ENCODE peak calls at places on chromosomes 12 and 14, in ten cellular contexts. J is aorta; I is colonic mucosa; R is CD8-positive, alpha-beta memory T cell; U is hepatocyte; V is cardiac muscle cell; O is thyroid gland; Y is iPS DF 6.9; S is mammary epithelial cell; H is left lung. M is an unnamed sample. For H3K4me1, the result is how much of the 10 kb centered on the place peaks cover.

GRCh38 chr14:100159107-100159864 is at the start of gene DEGS2:
- DNase-seq in V (peak), H (peak), O (peak), Y (no peak), J (no peak), I (peak), U (peak), S (no peak), R (peak), M (no peak)

GRCh38 chr12:54231236-54231635 is 42.5 kb upstream of the SMUG1 start:
- DNase-seq in J (no peak), S (no peak), Y (no peak), R (no peak), O (peak), V (no peak), I (no peak), U (no peak), H (no peak), M (no peak)

GRCh38 chr12:45425426-45425825 is 209.5 kb downstream of the ANO6 start:
- DNase-seq in R (no peak), Y (no peak), V (no peak), U (no peak), I (no peak), J (no peak), O (no peak), H (no peak), S (no peak), M (peak)

GRCh38 chr12:110726708-110727369 is 15.9 kb downstream of the PPP1CC start:
- DNase-seq in I (no peak), J (no peak), R (no peak), S (no peak), V (no peak), H (no peak), O (no peak), Y (no peak), U (no peak), M (no peak)

GRCh38 chr14:76273346-76273745 is 102.6 kb upstream of the ESRRB start:
- DNase-seq in S (no peak), H (no peak), R (no peak), U (no peak), V (no peak), Y (no peak), I (no peak), O (no peak), J (no peak), M (no peak)

GRCh38 chr14:42782744-42783143 is 1176.1 kb downstream of the LRFN5 start:
- DNase-seq in I (no peak), J (no peak), Y (no peak), H (no peak), U (no peak), R (no peak), O (no peak), S (no peak), V (no peak), M (no peak)

GRCh38 chr12:120534203-120534702 is at the start of gene RNF10:
- DNase-seq in O (peak), H (peak), Y (peak), J (peak), V (peak), R (peak), U (peak), S (peak), I (peak), M (peak)

GRCh38 chr12:106204312-106204711 is 43.5 kb downstream of the CKAP4 start:
- DNase-seq in H (no peak), O (peak), S (no peak), Y (no peak), V (no peak), R (no peak), J (no peak), I (no peak), U (no peak), M (no peak)

GRCh38 chr12:123094349-123095073 is 56.4 kb downstream of the PITPNM2 start:
- DNase-seq in O (no peak), J (peak), H (no peak), S (peak), U (peak), Y (no peak), I (peak), R (no peak), V (no peak), M (peak)

DNA sequence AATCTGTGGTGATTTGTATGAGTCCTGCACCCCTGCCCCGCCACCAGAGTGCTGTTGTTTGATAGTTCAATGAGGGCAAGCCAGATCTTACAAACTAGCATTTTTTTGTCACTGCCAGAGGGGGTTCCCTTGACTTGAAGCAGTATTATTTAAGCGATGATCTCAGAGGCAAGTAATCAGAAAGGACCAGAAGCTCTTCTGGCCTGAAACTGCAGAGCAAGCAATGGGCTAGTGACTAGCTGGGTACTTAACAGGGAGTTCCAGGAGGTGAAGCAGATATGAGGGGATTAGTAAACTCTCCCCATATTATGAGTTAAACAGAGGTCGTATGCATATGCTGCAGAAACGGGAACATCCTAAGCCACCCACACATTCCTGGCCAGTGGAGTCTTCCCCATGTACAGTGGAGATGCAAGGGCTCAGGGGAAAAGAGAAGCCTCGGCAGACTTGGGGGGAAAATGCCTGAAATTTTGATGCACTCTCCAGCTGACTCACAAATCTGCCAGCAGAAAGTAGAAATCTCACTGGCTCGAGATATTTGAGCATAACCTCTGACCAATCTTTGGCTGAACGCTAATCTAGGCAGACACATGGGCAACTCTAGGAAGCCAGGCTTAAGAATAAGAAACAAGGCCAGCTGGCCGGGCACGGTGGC is 8.3 kb upstream of the CRACR2A start:
- DNase-seq in J (no peak), I (no peak), R (no peak), Y (no peak), V (no peak), U (no peak), S (no peak), O (no peak), H (no peak), M (no peak)
- H3K27ac ChIP-seq in J (no peak), I (no peak), R (no peak), Y (no peak), V (no peak), U (no peak), S (no peak), O (no peak), H (no peak), M (no peak)

GRCh38 chr12:67388331-67389163 is 119.4 kb downstream of the CAND1 start:
- DNase-seq in O (no peak), S (no peak), V (peak), J (no peak), U (peak), R (no peak), I (no peak), H (no peak), Y (no peak), M (no peak)
- H3K4me1 ChIP-seq in O (under half), S (under half), V (under half), J (under half), U (under half), R (under half), I (under half), H (under half), Y (under half), M (under half)

DNA sequence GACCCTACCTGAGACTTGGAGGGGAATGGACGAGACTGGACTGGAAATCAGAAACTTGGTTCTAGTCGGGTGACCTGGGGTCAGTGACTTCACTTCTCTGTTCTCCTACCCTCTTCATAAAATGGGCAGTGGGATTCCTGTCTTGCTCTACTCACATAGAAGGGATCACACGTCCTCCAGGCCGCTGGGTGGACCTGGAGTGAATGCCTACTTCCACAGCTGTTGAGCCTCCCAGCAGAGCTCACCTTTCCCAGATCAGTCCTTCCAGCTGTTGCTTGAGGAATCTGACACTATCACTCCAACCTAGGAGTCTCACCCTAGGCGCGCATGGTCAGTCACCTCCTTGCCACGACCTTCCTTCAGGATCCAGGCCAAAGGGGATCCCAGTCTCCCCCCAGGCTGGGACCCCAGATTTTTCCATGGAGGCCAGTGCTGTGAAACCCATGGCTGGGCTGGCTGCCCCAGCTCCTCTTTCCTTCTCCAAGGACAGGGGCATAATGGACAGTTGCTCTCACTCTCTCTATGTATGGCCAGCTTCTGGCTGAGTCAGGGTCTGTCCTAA is 641 bp downstream of the ACVRL1 start:
- DNase-seq in O (no peak), V (no peak), J (no peak), R (no peak), H (no peak), I (no peak), U (no peak), S (no peak), Y (no peak), M (no peak)
- H3K27ac ChIP-seq in O (peak), V (no peak), J (no peak), R (no peak), H (peak), I (peak), U (no peak), S (no peak), Y (no peak), M (no peak)

GRCh38 chr12:96687719-96688118 is 198.3 kb downstream of the CFAP54 start:
- DNase-seq in V (no peak), I (no peak), U (no peak), O (no peak), R (no peak), H (no peak), Y (no peak), J (no peak), S (no peak), M (no peak)
- H3K4me1 ChIP-seq in V (under half), I (under half), U (under half), O (under half), R (under half), H (under half), Y (under half), J (under half), S (under half), M (under half)